ENCODE peak calls at places on chromosomes 11 and 22, in six cellular contexts. U is PC-3, C is HCT116, H is neural progenitor cell, Z is GM23338, B is MM.1S. O is an unnamed sample.

GRCh38 chr11:106990322-106990721 is 28.0 kb downstream of the GUCY1A2 start:
- DNase-seq in U (no peak), C (no peak), H (no peak), Z (no peak), B (no peak), O (no peak)

GRCh38 chr11:103358251-103358650 is 249.0 kb downstream of the DYNC2H1 start:
- DNase-seq in U (no peak), C (no peak), H (no peak), Z (no peak), B (no peak), O (no peak)

GRCh38 chr22:39254789-39255298 is 10.1 kb upstream of the PDGFB start:
- DNase-seq in U (peak; percentile 38), C (no peak), H (no peak), Z (no peak), B (peak; percentile 71), O (no peak)

GRCh38 chr22:46357186-46357500 is 21.6 kb downstream of the TRMU start:
- DNase-seq in U (no peak), C (no peak), H (no peak), Z (no peak), B (no peak), O (no peak)

GRCh38 chr11:86360775-86361395 is 13.8 kb upstream of the CCDC81 start:
- DNase-seq in U (peak; percentile 62), C (peak; percentile 23), H (peak; percentile 48), Z (peak; percentile 70), B (no peak), O (peak; percentile 40)

GRCh38 chr22:50473088-50473487 is 1.7 kb downstream of the SBF1 start:
- DNase-seq in U (peak; percentile 36), C (peak; percentile 43), H (peak; percentile 38), Z (peak; percentile 57), B (peak; percentile 51), O (no peak)

GRCh38 chr11:6968816-6969215 is 42.6 kb downstream of the ZNF215 start:
- DNase-seq in U (peak; percentile 19), C (no peak), H (no peak), Z (no peak), B (no peak), O (no peak)

GRCh38 chr11:45671246-45672171 is 6.1 kb upstream of the CHST1 start:
- DNase-seq in U (no peak), C (no peak), H (no peak), Z (peak; percentile 33), B (no peak), O (no peak)

GRCh38 chr22:42891696-42892095 is 34.6 kb upstream of the ARFGAP3 start:
- DNase-seq in U (no peak), C (no peak), H (no peak), Z (no peak), B (no peak), O (no peak)

GRCh38 chr11:12122083-12122482 is 11.7 kb downstream of the MICAL2 start:
- DNase-seq in U (peak; percentile 43), C (peak; percentile 48), H (peak; percentile 52), Z (peak; percentile 82), B (no peak), O (no peak)

GRCh38 chr22:37310815-37311595 is 28.7 kb downstream of the CYTH4 start:
- DNase-seq in U (no peak), C (no peak), H (no peak), Z (no peak), B (no peak), O (no peak)

GRCh38 chr22:46352691-46353386 is 17.3 kb downstream of the TRMU start:
- DNase-seq in U (peak; percentile 67), C (no peak), H (no peak), Z (no peak), B (no peak), O (peak; percentile 58)

GRCh38 chr11:3905080-3905953 is 49.9 kb downstream of the STIM1 start:
- DNase-seq in U (peak; percentile 91), C (peak; percentile 34), H (peak; percentile 6), Z (peak; percentile 13), B (peak; percentile 46), O (peak; percentile 48)

GRCh38 chr11:33116535-33116934 is 44.7 kb downstream of the CSTF3 start:
- DNase-seq in U (peak; percentile 79), C (peak; percentile 15), H (no peak), Z (no peak), B (no peak), O (peak; percentile 18)

GRCh38 chr11:112548641-112549040 is 288.0 kb upstream of the PLET1 start:
- DNase-seq in U (no peak), C (no peak), H (no peak), Z (no peak), B (no peak), O (no peak)

DNA sequence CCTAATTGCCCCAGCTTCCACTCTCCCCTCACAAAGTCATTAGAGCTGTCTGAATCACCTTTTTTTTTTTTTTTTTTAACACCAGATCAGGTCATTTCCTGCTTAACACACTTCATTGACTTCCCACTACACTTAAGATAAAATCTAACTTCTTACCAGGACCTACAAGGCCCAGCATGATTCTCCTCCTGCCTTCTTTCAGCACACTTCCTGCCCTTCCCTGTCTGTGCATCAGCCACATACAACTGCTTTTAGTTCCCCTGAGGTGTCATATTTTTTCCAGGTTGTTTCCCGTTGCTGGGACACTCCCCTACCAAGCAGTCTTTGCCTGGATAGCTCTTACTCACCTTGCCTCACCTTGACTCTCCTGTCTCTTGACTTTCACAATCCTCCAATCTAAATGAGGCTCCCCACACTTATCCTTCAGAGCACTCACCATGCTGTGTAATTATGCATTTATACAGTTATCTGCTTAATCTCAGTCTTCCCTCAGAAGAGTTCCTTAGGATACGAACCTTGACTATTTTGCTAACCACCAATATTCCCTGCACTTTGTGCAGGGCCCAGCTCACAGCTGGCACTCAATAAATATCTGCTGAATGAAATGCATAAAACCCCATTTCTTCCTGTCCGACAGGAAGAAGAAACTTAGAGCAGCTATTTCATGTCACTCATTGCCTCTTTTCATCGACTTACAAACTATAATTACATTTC is 96.6 kb upstream of the AKIP1 start:
- DNase-seq in U (peak; percentile 70), C (no peak), H (no peak), Z (no peak), B (no peak), O (peak; percentile 56)
- TF ChIP-seq EZH2 in U (no peak), C (no peak), H (no peak), Z (no peak), B (no peak), O (no peak)

GRCh38 chr11:8786933-8787332 is 104.3 kb downstream of the RPL27A start:
- DNase-seq in U (no peak), C (no peak), H (no peak), Z (peak; percentile 31), B (peak; percentile 36), O (no peak)
- TF ChIP-seq CTCF in U (no peak), C (peak; percentile 41), H (no peak), Z (no peak), B (peak; percentile 24), O (peak; percentile 19)

GRCh38 chr22:45316796-45317526 is 7.2 kb downstream of the FAM118A start:
- DNase-seq in U (no peak), C (no peak), H (no peak), Z (no peak), B (no peak), O (no peak)

GRCh38 chr22:45318558-45319318 is 9.0 kb downstream of the FAM118A start:
- DNase-seq in U (no peak), C (no peak), H (peak; percentile 32), Z (peak; percentile 20), B (no peak), O (no peak)

GRCh38 chr22:45318168-45318557 is 8.4 kb downstream of the FAM118A start:
- DNase-seq in U (no peak), C (no peak), H (peak; percentile 75), Z (peak; percentile 72), B (peak; percentile 34), O (peak; percentile 84)

GRCh38 chr22:45319319-45319675 is 9.6 kb downstream of the FAM118A start:
- DNase-seq in U (no peak), C (no peak), H (peak; percentile 74), Z (peak; percentile 17), B (no peak), O (peak; percentile 51)

GRCh38 chr22:45317551-45318167 is 7.9 kb downstream of the FAM118A start:
- DNase-seq in U (peak; percentile 9), C (no peak), H (peak; percentile 30), Z (peak; percentile 68), B (no peak), O (peak; percentile 36)
- TF ChIP-seq EZH2phosphoT487 in U (no peak), C (no peak), H (no peak), Z (no peak), B (no peak), O (no peak)

GRCh38 chr11:119421941-119422504 is 949 bp downstream of the THY1 start:
- DNase-seq in U (no peak), C (no peak), H (peak; percentile 74), Z (peak; percentile 52), B (no peak), O (peak; percentile 32)
- TF ChIP-seq EZH2 in U (no peak), C (no peak), H (no peak), Z (no peak), B (no peak), O (no peak)

GRCh38 chr11:66868726-66869291 is 11.9 kb downstream of the LRFN4 start:
- DNase-seq in U (peak; percentile 87), C (peak; percentile 71), H (peak; percentile 86), Z (peak; percentile 94), B (peak; percentile 93), O (peak; percentile 76)
- TF ChIP-seq CTCF in U (peak; percentile 82), C (peak; percentile 73), H (peak; percentile 67), Z (peak; percentile 70), B (peak; percentile 81), O (peak; percentile 37)

GRCh38 chr11:10807629-10808552 is 835 bp downstream of the EIF4G2 start:
- DNase-seq in U (peak; percentile 25), C (no peak), H (peak; percentile 65), Z (peak; percentile 49), B (peak; percentile 27), O (peak; percentile 66)
- TF ChIP-seq EZH2phosphoT487 in U (no peak), C (no peak), H (no peak), Z (no peak), B (no peak), O (no peak)

DNA sequence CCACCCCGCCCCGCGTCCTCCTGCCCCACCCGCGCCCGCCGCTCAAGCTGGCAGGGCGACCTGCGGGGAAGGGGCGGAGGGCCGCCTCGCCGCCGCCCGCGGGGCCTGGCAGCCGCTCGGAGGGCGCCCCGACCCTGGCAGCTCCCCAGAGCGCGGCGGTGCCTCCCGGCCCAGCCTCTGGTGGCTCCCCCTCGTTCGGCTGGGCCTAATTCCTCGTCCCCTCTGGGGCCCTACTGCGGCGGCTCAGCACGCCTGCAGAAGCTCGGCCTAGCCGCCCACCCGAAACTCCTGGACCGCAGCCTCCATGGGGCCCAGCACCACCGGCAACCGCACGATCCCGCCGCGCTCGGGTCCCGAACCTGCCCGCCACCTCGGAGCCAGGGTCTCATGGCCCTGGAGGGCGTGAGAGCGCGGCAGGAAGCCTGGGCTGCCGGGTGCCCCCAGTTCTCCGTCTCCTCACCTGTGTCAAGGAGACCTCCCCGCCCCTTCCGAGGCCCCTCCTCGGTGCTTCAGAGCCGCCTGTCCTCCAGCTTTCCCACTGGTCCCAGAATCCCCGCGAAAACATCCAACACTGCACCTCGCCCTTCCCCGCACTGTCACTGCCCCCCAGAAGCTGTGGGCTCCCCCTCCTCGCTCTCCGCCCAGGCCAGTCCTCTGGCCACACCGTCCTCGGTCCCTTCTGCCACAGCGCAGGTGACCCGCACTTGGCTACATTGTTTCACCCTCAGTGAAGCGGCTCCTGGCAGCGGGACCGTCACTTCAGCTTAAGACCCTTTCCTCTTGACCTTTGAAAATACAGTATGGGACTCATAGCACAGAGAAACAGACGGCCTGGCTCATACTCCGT is 613 bp upstream of the GSC2 start:
- DNase-seq in U (no peak), C (no peak), H (no peak), Z (no peak), B (no peak), O (no peak)
- TF ChIP-seq EZH2 in U (no peak), C (no peak), H (peak; percentile 95), Z (peak; percentile 89), B (no peak), O (peak; percentile 71)

O was measured in hepatocyte.